ENCODE peak calls at places on chromosomes 4 and X, in eight cellular contexts. A is neural progenitor cell, H is hepatocyte, N is SK-N-SH, C is HCT116, T is mammary epithelial cell, Y is IMR-90, G is endothelial cell of umbilical vein. J is an unnamed sample. For H3K36me3 and H3K4me1, the result is how much of the 10 kb centered on the place peaks cover.

GRCh38 chrX:65679071-65679540 is 11.7 kb downstream of the MSN start:
- DNase-seq in C (no peak), Y (peak), A (no peak), T (peak), G (peak), H (no peak), N (no peak), J (peak)

GRCh38 chrX:23660766-23661132 is 6.5 kb upstream of the PRDX4 start:
- DNase-seq in G (no peak), T (no peak), N (no peak), A (no peak), C (no peak), Y (no peak), H (no peak), J (no peak)

GRCh38 chr4:32864713-32865351 is 2144.7 kb downstream of the PCDH7 start:
- DNase-seq in N (no peak), A (no peak), Y (no peak), T (no peak), G (no peak), H (no peak), C (no peak), J (no peak)

GRCh38 chr4:95466791-95467190 is 82.0 kb downstream of the UNC5C start:
- DNase-seq in Y (no peak), T (no peak), A (no peak), C (no peak), N (no peak), H (no peak), G (no peak), J (no peak)

GRCh38 chrX:40468033-40468979 is 112.5 kb upstream of the ATP6AP2 start:
- DNase-seq in T (peak), A (peak), N (peak), G (peak), C (peak), H (peak), Y (peak), J (peak)

GRCh38 chr4:20512053-20512810 is 188.0 kb upstream of the PACRGL start:
- DNase-seq in Y (no peak), C (no peak), T (no peak), N (no peak), H (no peak), G (peak), A (no peak), J (no peak)

GRCh38 chrX:44708470-44708869 is 135.4 kb upstream of the DUSP21 start:
- DNase-seq in T (no peak), A (no peak), H (no peak), C (no peak), N (no peak), Y (no peak), G (no peak), J (no peak)

GRCh38 chr4:36322921-36323354 is 41.5 kb downstream of the DTHD1 start:
- DNase-seq in G (no peak), C (no peak), A (no peak), H (no peak), N (no peak), T (no peak), Y (no peak), J (no peak)

GRCh38 chr4:54746228-54746627 is 88.5 kb downstream of the KIT start:
- DNase-seq in A (no peak), N (no peak), C (no peak), Y (no peak), G (no peak), T (peak), H (no peak), J (peak)

GRCh38 chr4:156931267-156931666 is 40.3 kb downstream of the PDGFC start:
- DNase-seq in H (peak), Y (peak), T (peak), C (peak), G (peak), A (no peak), N (no peak), J (peak)

GRCh38 chrX:21843179-21843578 is 3.8 kb downstream of the MBTPS2 start:
- DNase-seq in N (no peak), A (no peak), T (no peak), H (no peak), C (no peak), Y (peak), G (no peak), J (no peak)

GRCh38 chrX:19554786-19555185 is 39.5 kb upstream of the MAP3K15 start:
- DNase-seq in A (no peak), T (peak), N (no peak), Y (peak), G (no peak), C (no peak), H (no peak), J (peak)

GRCh38 chr4:177632481-177632880 is 190.2 kb upstream of the AGA start:
- DNase-seq in Y (no peak), A (no peak), G (no peak), N (no peak), T (no peak), H (no peak), C (no peak), J (peak)

GRCh38 chrX:21319323-21319722 is 54.9 kb upstream of the CNKSR2 start:
- DNase-seq in A (no peak), H (no peak), C (no peak), G (no peak), T (no peak), N (no peak), Y (no peak), J (no peak)

GRCh38 chrX:153939573-153939972 is 4.7 kb upstream of the NAA10 start:
- DNase-seq in H (no peak), G (no peak), T (no peak), N (no peak), A (no peak), Y (no peak), C (no peak), J (no peak)

GRCh38 chrX:69128573-69128972 is 36.7 kb downstream of the PJA1 start:
- DNase-seq in A (peak), Y (no peak), C (no peak), N (peak), H (no peak), T (no peak), G (no peak), J (peak)

GRCh38 chr4:87270144-87270543 is 49.7 kb upstream of the KLHL8 start:
- DNase-seq in A (peak), C (peak), H (peak), Y (peak), T (peak), N (peak), G (peak), J (peak)

GRCh38 chr4:166039822-166040221 is 166.8 kb downstream of the TLL1 start:
- DNase-seq in H (no peak), Y (no peak), T (no peak), C (no peak), G (no peak), N (no peak), A (no peak), J (no peak)

GRCh38 chr4:64890131-64890710 is 481.0 kb upstream of the TECRL start:
- DNase-seq in A (no peak), H (no peak), G (no peak), Y (no peak), N (no peak), C (no peak), T (no peak), J (peak)

GRCh38 chr4:7759221-7759620 is 180.4 kb downstream of the AFAP1 start:
- DNase-seq in T (no peak), Y (no peak), G (no peak), C (no peak), H (no peak), N (no peak), A (no peak), J (no peak)

GRCh38 chr4:27398911-27399310 is 538.3 kb downstream of the STIM2 start:
- DNase-seq in A (no peak), Y (no peak), T (no peak), H (no peak), N (no peak), G (no peak), C (no peak), J (peak)

GRCh38 chr4:3122081-3122563 is 47.6 kb downstream of the HTT start:
- DNase-seq in H (peak), A (no peak), C (no peak), Y (peak), T (no peak), G (peak), N (no peak), J (peak)

GRCh38 chr4:57013529-57014120 is 34.9 kb downstream of the POLR2B start:
- DNase-seq in T (no peak), A (no peak), H (no peak), N (no peak), Y (peak), G (no peak), C (no peak), J (no peak)

GRCh38 chr4:10157478-10158354 is 41.1 kb upstream of the WDR1 start:
- DNase-seq in H (peak), Y (peak), C (peak), G (peak), N (peak), A (peak), T (peak), J (peak)

GRCh38 chr4:48780867-48781219 is 764 bp upstream of the FRYL start:
- DNase-seq in C (no peak), A (no peak), G (peak), Y (peak), H (peak), T (no peak), N (peak), J (peak)

GRCh38 chr4:48645225-48645794 is 134.8 kb downstream of the FRYL start:
- DNase-seq in H (no peak), T (no peak), G (no peak), C (no peak), N (no peak), Y (no peak), A (no peak), J (peak)

GRCh38 chr4:95410387-95411005 is 138.3 kb downstream of the UNC5C start:
- DNase-seq in A (no peak), H (no peak), T (no peak), C (no peak), N (no peak), G (no peak), Y (no peak), J (no peak)

GRCh38 chr4:8765631-8766590 is 105.7 kb downstream of the HMX1 start:
- DNase-seq in N (no peak), T (no peak), G (no peak), A (no peak), H (no peak), C (no peak), Y (no peak), J (no peak)

GRCh38 chrX:97416461-97416860 is 532.8 kb downstream of the RPA4 start:
- DNase-seq in N (no peak), Y (no peak), C (no peak), A (no peak), G (no peak), T (peak), H (no peak), J (no peak)

GRCh38 chr4:77154761-77155499 is 2.1 kb upstream of the CCNG2 start:
- DNase-seq in H (no peak), T (no peak), C (no peak), G (no peak), A (no peak), N (no peak), Y (no peak), J (no peak)

GRCh38 chr4:77154074-77154473 is 2.9 kb upstream of the CCNG2 start:
- DNase-seq in A (no peak), T (peak), G (no peak), Y (no peak), H (no peak), C (no peak), N (no peak), J (no peak)

GRCh38 chr4:77151246-77151645 is 5.8 kb upstream of the CCNG2 start:
- DNase-seq in A (no peak), Y (no peak), H (no peak), G (no peak), T (peak), N (no peak), C (no peak), J (no peak)

GRCh38 chr4:77153016-77153415 is 4.0 kb upstream of the CCNG2 start:
- DNase-seq in A (no peak), T (no peak), N (no peak), G (no peak), C (no peak), H (no peak), Y (no peak), J (no peak)

DNA sequence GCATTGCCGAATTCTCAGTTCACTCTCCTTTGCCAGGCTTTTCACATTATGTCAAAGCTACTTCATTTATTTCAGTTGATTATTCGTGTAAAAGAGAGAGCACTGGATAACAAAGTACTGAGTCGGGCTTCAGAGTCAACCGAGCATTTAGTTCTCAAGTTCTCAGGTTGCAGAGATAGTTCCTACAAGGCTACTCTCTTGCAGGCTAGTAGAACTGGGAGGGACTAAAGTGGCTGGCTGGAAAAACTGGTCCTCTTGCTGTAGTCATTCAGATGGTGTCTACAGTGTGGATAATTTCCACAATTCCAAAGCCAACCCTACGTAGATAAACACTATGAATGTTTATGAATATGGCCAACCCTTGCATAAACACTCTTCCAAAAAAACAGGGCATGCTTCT is 4.6 kb upstream of the CCNG2 start:
- DNase-seq in H (peak), Y (peak), N (no peak), T (peak), G (no peak), C (no peak), A (peak), J (no peak)
- H3K4me2 ChIP-seq in H (peak), Y (peak), N (no peak), T (no peak), G (no peak), C (no peak), A (peak), J (no peak)

GRCh38 chr4:6614701-6615230 is 25.7 kb upstream of the MRFAP1 start:
- DNase-seq in C (no peak), H (no peak), A (no peak), N (no peak), T (no peak), G (no peak), Y (no peak), J (no peak)
- H3K36me3 ChIP-seq in C (under half), H (under half), A (under half), N (under half), T (under half), G (under half), Y (half or more), J (under half)

DNA sequence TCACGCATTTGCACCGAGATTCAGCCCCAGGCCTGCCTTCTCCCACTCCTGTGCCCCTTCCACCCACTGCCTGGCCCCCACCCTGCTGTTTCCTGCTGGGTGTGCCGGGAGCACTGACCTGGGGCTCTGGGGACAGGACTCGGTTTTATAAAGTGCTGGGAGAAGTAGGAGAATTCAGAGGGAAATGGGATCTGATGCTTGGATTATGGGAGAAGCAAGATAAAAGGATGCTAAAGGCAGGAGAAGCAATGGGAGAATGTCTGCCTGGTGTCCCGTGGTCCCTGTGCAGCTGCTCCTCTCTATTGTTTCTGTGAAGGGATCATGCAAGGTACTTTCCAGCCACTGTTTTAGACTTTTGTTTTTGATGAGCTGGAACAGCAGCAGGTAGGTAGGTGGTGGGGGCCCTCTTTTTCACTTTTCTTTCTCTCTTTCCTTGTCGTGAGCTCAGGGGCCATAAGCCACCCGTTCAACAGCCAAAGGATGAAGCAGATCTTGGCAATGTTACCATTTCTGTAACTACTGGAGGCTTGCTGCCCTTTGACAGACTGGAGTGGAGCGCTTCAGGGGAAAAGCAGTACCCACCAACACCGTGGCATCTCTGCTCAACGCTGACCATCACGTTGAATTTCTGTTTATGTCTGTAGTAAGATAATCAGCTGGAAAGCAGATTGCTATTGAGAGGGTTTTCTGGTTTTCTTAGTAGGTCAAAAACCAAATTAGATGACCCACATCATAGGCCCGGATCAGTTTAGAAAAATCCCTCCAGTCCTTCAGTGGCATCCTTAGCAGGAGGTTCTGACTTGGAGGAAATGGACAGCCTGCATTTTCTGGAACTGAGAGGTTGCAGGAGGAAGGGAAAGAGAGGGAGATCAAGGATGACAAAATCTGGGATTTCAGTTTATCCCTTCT is 63.8 kb upstream of the ENPP6 start:
- DNase-seq in A (no peak), Y (no peak), N (no peak), C (no peak), T (no peak), H (no peak), G (no peak), J (no peak)
- H3K4me1 ChIP-seq in A (under half), Y (under half), N (under half), C (under half), T (under half), H (under half), G (under half), J (under half)

GRCh38 chr4:40349561-40350198 is 14.5 kb downstream of the CHRNA9 start:
- DNase-seq in Y (peak), C (no peak), T (no peak), N (no peak), A (no peak), H (peak), G (no peak), J (peak)
- H3K4me2 ChIP-seq in Y (no peak), C (no peak), T (no peak), N (no peak), A (no peak), H (no peak), G (no peak), J (peak)

DNA sequence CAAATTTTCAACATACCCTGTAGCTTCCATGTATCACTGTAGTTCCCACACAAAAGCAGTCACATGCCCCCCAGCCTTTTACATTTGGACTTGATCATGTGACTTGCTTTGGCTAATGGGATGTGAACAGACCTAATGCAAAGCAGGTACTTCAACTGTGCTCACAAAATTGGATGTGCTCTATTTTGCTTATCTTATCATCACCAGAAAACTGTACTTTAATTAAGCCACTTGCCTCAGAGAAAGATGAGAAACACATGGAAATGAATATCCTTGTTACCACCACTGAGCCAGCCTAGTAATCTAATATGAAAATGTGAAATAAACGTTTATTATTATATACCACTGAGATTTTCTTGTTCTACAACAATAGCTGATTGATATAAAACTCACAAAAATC is 402.7 kb upstream of the HTR2C start:
- DNase-seq in N (peak), A (no peak), T (no peak), H (no peak), Y (no peak), C (no peak), G (no peak), J (no peak)
- H3K36me3 ChIP-seq in N (under half), A (under half), T (under half), H (under half), Y (under half), C (under half), G (under half), J (under half)

DNA sequence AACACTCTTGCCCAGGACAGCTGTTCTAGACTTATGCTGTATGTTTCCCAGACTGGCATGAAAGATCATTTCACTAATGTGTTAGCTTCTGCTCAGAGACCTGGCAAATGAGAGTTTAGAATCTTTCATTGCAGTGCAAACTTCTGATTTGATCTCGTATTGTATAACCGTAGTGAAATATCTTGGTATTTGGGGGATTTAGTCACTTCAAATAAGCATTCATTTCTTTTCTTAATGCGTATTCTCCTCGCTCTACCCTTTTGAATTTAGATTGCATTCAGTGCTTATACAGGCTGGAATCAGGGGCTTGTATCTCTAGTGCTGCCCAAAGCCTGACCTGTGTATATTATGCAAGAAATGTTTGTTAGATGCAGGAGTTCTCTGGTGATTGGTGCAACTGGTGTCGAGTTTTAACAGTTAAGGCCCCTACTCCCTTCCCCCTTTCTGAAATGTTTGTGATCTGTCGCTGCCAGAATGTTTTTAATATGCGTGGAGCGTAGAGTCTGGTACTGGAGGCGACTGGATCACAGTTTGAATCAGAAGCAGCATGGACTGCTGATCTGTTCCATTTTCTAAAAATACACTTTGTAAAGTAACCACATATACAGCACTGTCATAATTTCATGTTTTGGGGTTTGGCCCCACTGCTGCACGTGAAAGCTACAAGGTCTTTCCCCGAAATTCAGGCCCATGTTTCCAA is 326.4 kb downstream of the ARHGAP10 start:
- DNase-seq in A (no peak), Y (no peak), C (no peak), T (no peak), N (no peak), H (no peak), G (no peak), J (no peak)
- H3K4me1 ChIP-seq in A (under half), Y (under half), C (under half), T (under half), N (under half), H (under half), G (under half), J (under half)

GRCh38 chrX:80806557-80806956 is 3.1 kb downstream of the BRWD3 start:
- DNase-seq in A (no peak), T (no peak), G (no peak), H (no peak), Y (no peak), C (no peak), N (no peak), J (no peak)
- H3K4me2 ChIP-seq in A (peak), T (peak), G (no peak), H (peak), Y (no peak), C (no peak), N (no peak), J (no peak)

GRCh38 chr4:145170209-145170608 is 10.2 kb downstream of the OTUD4 start:
- DNase-seq in G (peak), T (no peak), N (no peak), H (no peak), Y (peak), A (no peak), C (no peak), J (peak)
- H3K36me3 ChIP-seq in G (under half), T (under half), N (under half), H (under half), Y (under half), A (under half), C (under half), J (under half)